ENCODE peak calls at places on chromosomes 16 and 17, in four cellular contexts. One of them, this sample, is unnamed.

GRCh38 chr17:14061666-14062560 is 7.4 kb upstream of the COX10 start:
- DNase-seq in GM12878: no peak
- DNase-seq in HepG2: no peak
- DNase-seq in K562: no peak
- DNase-seq in this sample: no peak

GRCh38 chr16:83742076-83742475 is 65.7 kb upstream of the HSBP1 start:
- DNase-seq in GM12878: no peak
- DNase-seq in HepG2: no peak
- DNase-seq in K562: no peak
- DNase-seq in this sample: no peak

GRCh38 chr16:10929853-10930754 is 12.2 kb downstream of the DEXI start:
- DNase-seq in GM12878: no peak
- DNase-seq in K562: no peak
- DNase-seq in HepG2: no peak
- DNase-seq in this sample: no peak

GRCh38 chr16:18803569-18804462 is 2.5 kb upstream of the ARL6IP1 start:
- DNase-seq in K562: no peak
- DNase-seq in GM12878: no peak
- DNase-seq in HepG2: no peak
- DNase-seq in this sample: no peak

GRCh38 chr17:59451706-59452105 is 113.7 kb upstream of the DHX40 start:
- DNase-seq in HepG2: no peak
- DNase-seq in GM12878: no peak
- DNase-seq in K562: no peak
- DNase-seq in this sample: no peak

GRCh38 chr16:17470002-17470870 is 524 bp downstream of the XYLT1 start:
- DNase-seq in HepG2: no peak
- DNase-seq in GM12878: no peak
- DNase-seq in K562: no peak
- DNase-seq in this sample: no peak

GRCh38 chr17:79036609-79037008 is 12.6 kb downstream of the C1QTNF1 start:
- DNase-seq in HepG2: no peak
- DNase-seq in K562: peak
- DNase-seq in GM12878: no peak
- DNase-seq in this sample: no peak

GRCh38 chr16:75319513-75320401 is 68.3 kb upstream of the BCAR1 start:
- DNase-seq in K562: no peak
- DNase-seq in HepG2: no peak
- DNase-seq in GM12878: peak
- DNase-seq in this sample: no peak

GRCh38 chr17:18258356-18259038 is at the start of gene FLII:
- DNase-seq in GM12878: no peak
- DNase-seq in K562: peak
- DNase-seq in HepG2: peak
- DNase-seq in this sample: peak

GRCh38 chr17:8896641-8897635 is 29.5 kb upstream of the PIK3R6 start:
- DNase-seq in HepG2: no peak
- DNase-seq in GM12878: no peak
- DNase-seq in K562: no peak
- DNase-seq in this sample: no peak

GRCh38 chr17:72569193-72569946 is 448.6 kb downstream of the SOX9 start:
- DNase-seq in GM12878: no peak
- DNase-seq in HepG2: peak
- DNase-seq in K562: no peak
- DNase-seq in this sample: no peak

GRCh38 chr17:43534909-43535308 is 11.2 kb downstream of the ETV4 start:
- DNase-seq in HepG2: no peak
- DNase-seq in K562: peak
- DNase-seq in GM12878: no peak
- DNase-seq in this sample: no peak

GRCh38 chr17:29150191-29150590 is 30.0 kb downstream of the MYO18A start:
- DNase-seq in K562: no peak
- DNase-seq in HepG2: no peak
- DNase-seq in GM12878: no peak
- DNase-seq in this sample: no peak

GRCh38 chr16:30875881-30876791 is 17.7 kb downstream of the BCL7C start:
- DNase-seq in HepG2: no peak
- DNase-seq in GM12878: peak
- DNase-seq in K562: peak
- DNase-seq in this sample: no peak

GRCh38 chr17:18225562-18226283 is at the start of gene LLGL1:
- DNase-seq in K562: peak
- DNase-seq in GM12878: no peak
- DNase-seq in HepG2: no peak
- DNase-seq in this sample: peak

GRCh38 chr16:77298638-77299360 is 99.6 kb downstream of the SYCE1L start:
- DNase-seq in K562: no peak
- DNase-seq in HepG2: no peak
- DNase-seq in GM12878: no peak
- DNase-seq in this sample: no peak

GRCh38 chr16:29744541-29745101 is 1.2 kb downstream of the C16orf54 start:
- DNase-seq in HepG2: no peak
- DNase-seq in GM12878: no peak
- DNase-seq in K562: no peak
- DNase-seq in this sample: no peak

GRCh38 chr16:86545481-86545880 is 9.6 kb downstream of the MTHFSD start:
- DNase-seq in K562: no peak
- DNase-seq in GM12878: no peak
- DNase-seq in HepG2: no peak
- DNase-seq in this sample: no peak

GRCh38 chr16:81601008-81601428 is 156.4 kb downstream of the CMIP start:
- DNase-seq in K562: no peak
- DNase-seq in HepG2: no peak
- DNase-seq in GM12878: no peak
- DNase-seq in this sample: no peak

GRCh38 chr17:78241277-78242023 is 10.0 kb downstream of the TMEM235 start:
- DNase-seq in HepG2: peak
- DNase-seq in GM12878: no peak
- DNase-seq in K562: peak
- DNase-seq in this sample: peak

GRCh38 chr16:86044241-86044671 is 145.3 kb downstream of the IRF8 start:
- DNase-seq in K562: peak
- DNase-seq in HepG2: peak
- DNase-seq in GM12878: no peak
- DNase-seq in this sample: peak

GRCh38 chr16:5001986-5002385 is 31.7 kb downstream of the NAGPA start:
- DNase-seq in GM12878: no peak
- DNase-seq in HepG2: no peak
- DNase-seq in K562: no peak
- DNase-seq in this sample: no peak

GRCh38 chr16:69725480-69726312 is 664 bp downstream of the NQO1 start:
- DNase-seq in HepG2: peak
- DNase-seq in GM12878: no peak
- DNase-seq in K562: no peak
- DNase-seq in this sample: no peak

GRCh38 chr16:9138731-9139501 is 47.5 kb downstream of the HAPSTR1 start:
- DNase-seq in HepG2: peak
- DNase-seq in GM12878: no peak
- DNase-seq in K562: peak
- DNase-seq in this sample: peak

GRCh38 chr17:58432806-58433573 is 15.7 kb upstream of the RNF43 start:
- DNase-seq in HepG2: no peak
- DNase-seq in GM12878: no peak
- DNase-seq in K562: no peak
- DNase-seq in this sample: no peak

GRCh38 chr17:58436805-58437239 is 19.5 kb upstream of the RNF43 start:
- DNase-seq in K562: peak
- DNase-seq in HepG2: no peak
- DNase-seq in GM12878: no peak
- DNase-seq in this sample: no peak
- TF ChIP-seq FOXM1 in K562: no peak
- TF ChIP-seq FOXM1 in HepG2: no peak
- TF ChIP-seq FOXM1 in GM12878: no peak
- TF ChIP-seq FOXM1 in this sample: no peak

DNA sequence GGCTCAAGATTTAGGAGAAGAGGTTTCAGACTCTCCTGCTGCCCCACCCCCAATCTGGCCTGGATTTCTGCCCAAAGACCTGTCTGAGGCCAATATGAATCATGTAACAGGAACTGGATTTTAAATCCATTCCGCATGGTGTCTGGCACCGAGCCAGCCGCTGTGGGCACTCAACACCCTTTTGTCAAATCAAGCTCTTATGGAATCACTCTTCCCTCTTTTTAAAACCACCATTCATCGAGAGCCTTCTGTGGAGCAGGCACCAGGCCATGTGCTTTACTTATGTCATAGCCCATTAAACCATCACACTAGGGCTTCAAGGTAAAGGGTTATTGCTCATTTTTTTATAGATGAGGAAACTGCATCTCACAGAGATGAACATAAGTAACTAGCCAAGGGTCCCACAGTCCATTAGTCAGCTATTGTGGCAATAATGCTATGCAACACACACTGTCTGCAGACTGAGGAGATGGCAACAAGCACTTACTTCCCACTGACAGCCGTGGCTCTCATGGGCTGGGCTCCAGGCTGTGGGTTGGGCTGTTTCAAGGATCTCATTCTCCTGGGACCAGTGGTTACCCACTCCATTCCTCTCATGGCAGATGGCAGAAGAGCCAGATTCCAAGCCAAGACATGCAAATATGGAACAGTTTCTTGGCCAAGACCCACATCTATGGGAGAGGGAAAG is 93.6 kb downstream of the WSCD1 start:
- DNase-seq in GM12878: no peak
- DNase-seq in K562: no peak
- DNase-seq in HepG2: no peak
- DNase-seq in this sample: no peak
- TF ChIP-seq BHLHE40 in GM12878: no peak
- TF ChIP-seq BHLHE40 in K562: no peak
- TF ChIP-seq BHLHE40 in HepG2: no peak
- TF ChIP-seq BHLHE40 in this sample: no peak

GRCh38 chr16:57092786-57093301 is 461 bp downstream of the CPNE2 start:
- DNase-seq in HepG2: no peak
- DNase-seq in GM12878: no peak
- DNase-seq in K562: peak
- DNase-seq in this sample: peak
- TF ChIP-seq FOXM1 in HepG2: no peak
- TF ChIP-seq FOXM1 in GM12878: no peak
- TF ChIP-seq FOXM1 in K562: no peak
- TF ChIP-seq FOXM1 in this sample: no peak

GRCh38 chr17:6078370-6078950 is 8.3 kb downstream of the WSCD1 start:
- DNase-seq in K562: no peak
- DNase-seq in HepG2: no peak
- DNase-seq in GM12878: no peak
- DNase-seq in this sample: no peak
- TF ChIP-seq BHLHE40 in K562: no peak
- TF ChIP-seq BHLHE40 in HepG2: no peak
- TF ChIP-seq BHLHE40 in GM12878: no peak
- TF ChIP-seq BHLHE40 in this sample: no peak

DNA sequence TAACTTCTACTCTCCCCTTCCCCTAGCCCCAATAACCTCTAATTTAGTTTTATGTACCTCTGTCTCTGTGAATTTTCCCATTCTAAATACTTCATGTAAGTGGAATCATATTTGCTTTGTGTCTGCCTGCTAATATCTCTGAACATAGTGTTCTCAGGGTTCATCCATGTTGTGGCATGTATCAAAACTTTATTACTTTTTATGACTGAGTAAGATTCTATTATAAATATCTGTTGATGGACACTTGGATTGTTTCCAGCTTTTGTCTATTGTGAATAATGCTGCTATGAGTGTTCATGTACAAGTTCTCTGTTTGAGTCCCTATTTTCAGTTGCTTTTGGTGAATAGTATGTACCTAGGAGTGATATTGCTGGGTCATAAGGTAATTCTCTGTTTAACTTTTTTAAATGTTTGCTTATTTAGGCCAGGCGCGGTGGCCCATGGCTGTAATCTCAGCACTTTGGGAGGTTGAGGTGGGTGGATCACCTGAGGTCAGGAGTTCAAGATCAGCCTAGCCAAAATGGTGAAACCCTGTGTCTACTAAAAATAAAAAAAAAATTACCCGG is 92.8 kb downstream of the CHD9 start:
- DNase-seq in HepG2: no peak
- DNase-seq in K562: no peak
- DNase-seq in GM12878: no peak
- DNase-seq in this sample: no peak
- TF ChIP-seq FOXM1 in HepG2: no peak
- TF ChIP-seq FOXM1 in K562: no peak
- TF ChIP-seq FOXM1 in GM12878: no peak
- TF ChIP-seq FOXM1 in this sample: no peak

DNA sequence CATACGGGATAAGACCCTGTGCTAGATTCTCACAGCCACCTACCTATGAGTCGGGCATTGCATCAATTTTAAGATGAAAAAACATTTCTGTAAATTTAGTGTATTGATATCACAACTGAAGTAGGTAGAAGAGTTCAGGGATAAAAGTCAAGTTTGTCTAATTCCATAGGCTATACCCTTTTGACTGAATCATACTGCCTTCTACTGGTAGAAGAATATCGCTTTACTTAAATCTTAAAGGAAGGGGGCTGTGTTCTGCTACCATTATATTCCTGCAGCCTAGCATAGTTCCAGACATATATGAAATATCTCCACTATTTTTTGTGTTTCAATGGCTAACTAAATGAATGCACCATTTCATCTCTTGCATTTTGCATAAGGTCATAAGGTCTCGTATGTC is 1128.6 kb downstream of the CDH8 start:
- DNase-seq in HepG2: no peak
- DNase-seq in GM12878: no peak
- DNase-seq in K562: no peak
- DNase-seq in this sample: no peak
- TF ChIP-seq BHLHE40 in HepG2: no peak
- TF ChIP-seq BHLHE40 in GM12878: no peak
- TF ChIP-seq BHLHE40 in K562: no peak
- TF ChIP-seq BHLHE40 in this sample: no peak

GRCh38 chr17:82985436-82985820 is 94.0 kb upstream of the METRNL start:
- DNase-seq in K562: no peak
- DNase-seq in GM12878: no peak
- DNase-seq in HepG2: no peak
- DNase-seq in this sample: no peak

GRCh38 chr17:82983510-82984248 is 95.7 kb upstream of the METRNL start:
- DNase-seq in HepG2: no peak
- DNase-seq in K562: no peak
- DNase-seq in GM12878: no peak
- DNase-seq in this sample: no peak

GRCh38 chr17:82985973-82986372 is 93.4 kb upstream of the METRNL start:
- DNase-seq in HepG2: no peak
- DNase-seq in GM12878: no peak
- DNase-seq in K562: no peak
- DNase-seq in this sample: no peak

GRCh38 chr17:82981141-82981540 is 98.3 kb upstream of the METRNL start:
- DNase-seq in K562: no peak
- DNase-seq in GM12878: no peak
- DNase-seq in HepG2: no peak
- DNase-seq in this sample: no peak

GRCh38 chr17:82984751-82985435 is 94.5 kb upstream of the METRNL start:
- DNase-seq in K562: no peak
- DNase-seq in HepG2: no peak
- DNase-seq in GM12878: no peak
- DNase-seq in this sample: no peak
- TF ChIP-seq FOXM1 in K562: no peak
- TF ChIP-seq FOXM1 in HepG2: no peak
- TF ChIP-seq FOXM1 in GM12878: no peak
- TF ChIP-seq FOXM1 in this sample: no peak